ENCODE peak calls at places on chromosomes 4 and X, in six cellular contexts. G is Daoy; Y is lung; F is activated T-helper 1 cell treated with anti-CD3 and anti-CD28 coated beads, Interleukin-2, amount 50 U/mL, for 16 hours; W is H9; M is occipital lobe. D is an unnamed sample.

GRCh38 chr4:177961709-177962380 is 519.6 kb upstream of the AGA start:
- DNase-seq in G (no peak), Y (no peak), F (no peak), W (no peak), M (no peak), D (no peak)

GRCh38 chr4:86831262-86832090 is 17.7 kb downstream of the SLC10A6 start:
- DNase-seq in G (peak), Y (no peak), F (no peak), W (no peak), M (no peak), D (no peak)

GRCh38 chrX:1093112-1093511 is 119.3 kb downstream of the CRLF2 start:
- DNase-seq in G (peak), Y (no peak), F (no peak), W (no peak), M (no peak), D (no peak)

GRCh38 chr4:83150563-83151330 is 36.2 kb upstream of the PLAC8 start:
- DNase-seq in G (peak), Y (no peak), F (no peak), W (no peak), M (no peak), D (no peak)

GRCh38 chrX:123698979-123699378 is 33.9 kb downstream of the THOC2 start:
- DNase-seq in G (no peak), Y (no peak), F (no peak), W (no peak), M (no peak), D (no peak)

GRCh38 chrX:154546354-154547244 is at the start of gene G6PD:
- DNase-seq in G (peak), Y (peak), F (peak), W (peak), M (peak), D (no peak)

GRCh38 chr4:76208005-76208765 is 5.4 kb downstream of the SCARB2 start:
- DNase-seq in G (peak), Y (peak), F (no peak), W (no peak), M (peak), D (no peak)

GRCh38 chr4:167838686-167839085 is 253.7 kb upstream of the ANXA10 start:
- DNase-seq in G (no peak), Y (no peak), F (no peak), W (no peak), M (no peak), D (no peak)

GRCh38 chr4:112515278-112516075 is 503 bp downstream of the NEUROG2 start:
- DNase-seq in G (peak), Y (no peak), F (no peak), W (peak), M (no peak), D (no peak)

GRCh38 chr4:108940086-108941033 is 177.5 kb upstream of the ETNPPL start:
- DNase-seq in G (peak), Y (no peak), F (no peak), W (peak), M (no peak), D (no peak)

GRCh38 chrX:85109235-85109634 is 105.6 kb downstream of the APOOL start:
- DNase-seq in G (peak), Y (no peak), F (no peak), W (peak), M (no peak), D (no peak)